ENCODE peak calls at places on chromosomes 4 and X, in eight cellular contexts. L, B, S, O, D, A, N and I are unnamed samples.
A peak's percentile ranks its signal among the peaks of the same experiment; 100 is the strongest.

GRCh38 chr4:102616661-102617060 is 115.5 kb downstream of the NFKB1 start:
- DNase-seq in L (no peak), B (no peak), S (no peak), O (no peak), D (no peak), A (no peak), N (no peak), I (peak; percentile 98)

GRCh38 chrX:65994519-65995501 is 45.1 kb downstream of the VSIG4 start:
- DNase-seq in L (no peak), B (no peak), S (no peak), O (no peak), D (no peak), A (no peak), N (no peak), I (no peak)

GRCh38 chr4:81919238-81919637 is 447.5 kb upstream of the RASGEF1B start:
- DNase-seq in L (no peak), B (no peak), S (no peak), O (peak; percentile 46), D (no peak), A (no peak), N (peak; percentile 49), I (peak; percentile 35)

GRCh38 chrX:49041683-49042529 is 1.3 kb downstream of the TFE3 start:
- DNase-seq in L (no peak), B (no peak), S (no peak), O (peak; percentile 52), D (peak; percentile 8), A (no peak), N (peak; percentile 43), I (no peak)

GRCh38 chrX:19440713-19441112 is 74.6 kb downstream of the MAP3K15 start:
- DNase-seq in L (no peak), B (no peak), S (no peak), O (no peak), D (no peak), A (no peak), N (no peak), I (no peak)

GRCh38 chr4:110636677-110637407 is 14.0 kb upstream of the PITX2 start:
- DNase-seq in L (no peak), B (no peak), S (no peak), O (peak; percentile 32), D (no peak), A (no peak), N (no peak), I (no peak)

GRCh38 chr4:142778908-142779307 is 67.2 kb downstream of the INPP4B start:
- DNase-seq in L (no peak), B (no peak), S (no peak), O (no peak), D (no peak), A (no peak), N (no peak), I (no peak)

GRCh38 chrX:46959985-46960700 is 47.9 kb downstream of the JADE3 start:
- DNase-seq in L (no peak), B (no peak), S (no peak), O (no peak), D (no peak), A (no peak), N (no peak), I (no peak)

GRCh38 chrX:10011991-10012390 is 44.8 kb downstream of the CLDN34 start:
- DNase-seq in L (no peak), B (no peak), S (no peak), O (no peak), D (no peak), A (no peak), N (no peak), I (no peak)

GRCh38 chr4:59994118-59994517 is 1206.0 kb upstream of the ADGRL3 start:
- DNase-seq in L (no peak), B (no peak), S (no peak), O (no peak), D (no peak), A (no peak), N (peak; percentile 41), I (no peak)

GRCh38 chrX:9072281-9072680 is 38.4 kb upstream of the FAM9B start:
- DNase-seq in L (no peak), B (no peak), S (no peak), O (no peak), D (no peak), A (no peak), N (no peak), I (no peak)

GRCh38 chr4:156969136-156969535 is 2.5 kb downstream of the PDGFC start:
- DNase-seq in L (no peak), B (no peak), S (no peak), O (no peak), D (no peak), A (no peak), N (no peak), I (no peak)

GRCh38 chr4:156970501-156971167 is 965 bp downstream of the PDGFC start:
- DNase-seq in L (peak; percentile 88), B (peak; percentile 66), S (no peak), O (peak; percentile 75), D (peak; percentile 37), A (no peak), N (no peak), I (peak; percentile 55)

GRCh38 chr4:156971168-156971601 is 414 bp downstream of the PDGFC start:
- DNase-seq in L (no peak), B (peak; percentile 58), S (no peak), O (peak; percentile 39), D (no peak), A (no peak), N (no peak), I (no peak)

GRCh38 chr4:156971623-156972369 is at the start of gene PDGFC:
- DNase-seq in L (peak; percentile 87), B (peak; percentile 78), S (no peak), O (peak; percentile 91), D (peak; percentile 44), A (no peak), N (no peak), I (peak; percentile 66)

DNA sequence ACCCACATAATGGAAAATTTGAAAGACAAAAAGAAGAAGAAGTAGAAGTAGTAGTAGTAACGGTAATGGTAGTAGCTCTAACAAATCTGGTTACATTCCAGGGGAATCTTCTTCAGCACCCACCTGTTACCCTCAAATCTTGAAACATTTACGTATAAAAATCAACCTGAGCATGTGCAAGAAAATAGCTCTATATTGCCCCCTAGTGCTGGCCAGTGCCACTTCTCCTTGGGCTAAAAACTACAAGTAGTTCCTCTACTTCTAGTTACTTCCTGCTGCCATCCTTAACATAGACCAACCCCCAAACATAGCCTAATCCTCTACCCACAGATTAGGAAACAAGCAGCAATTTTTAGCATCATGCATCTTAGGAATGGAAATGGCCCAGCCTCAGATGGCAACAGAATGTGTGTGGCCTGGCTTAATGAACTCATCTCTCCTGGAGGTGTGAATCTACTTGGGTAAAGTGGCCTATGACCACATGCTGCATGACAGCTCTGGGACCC is 3.1 kb downstream of the PDGFC start:
- DNase-seq in L (no peak), B (no peak), S (no peak), O (peak; percentile 77), D (peak; percentile 18), A (no peak), N (peak; percentile 85), I (peak; percentile 79)
- H3K4me3 ChIP-seq in L (peak overlapping the region; percentile 88), B (no peak overlapping the region), S (no peak overlapping the region), O (no peak overlapping the region), D (no peak overlapping the region), A (no peak overlapping the region), N (no peak overlapping the region), I (no peak overlapping the region)

GRCh38 chr4:168645933-168646768 is 149.3 kb downstream of the PALLD start:
- DNase-seq in L (no peak), B (no peak), S (no peak), O (peak; percentile 25), D (no peak), A (no peak), N (no peak), I (no peak)

GRCh38 chr4:168643083-168643795 is 146.4 kb downstream of the PALLD start:
- DNase-seq in L (no peak), B (no peak), S (no peak), O (no peak), D (no peak), A (no peak), N (no peak), I (no peak)

GRCh38 chr4:168639914-168640313 is 143.1 kb downstream of the PALLD start:
- DNase-seq in L (no peak), B (no peak), S (no peak), O (no peak), D (no peak), A (no peak), N (no peak), I (no peak)

GRCh38 chr4:168641811-168642140 is 144.9 kb downstream of the PALLD start:
- DNase-seq in L (no peak), B (no peak), S (no peak), O (no peak), D (no peak), A (no peak), N (no peak), I (no peak)

DNA sequence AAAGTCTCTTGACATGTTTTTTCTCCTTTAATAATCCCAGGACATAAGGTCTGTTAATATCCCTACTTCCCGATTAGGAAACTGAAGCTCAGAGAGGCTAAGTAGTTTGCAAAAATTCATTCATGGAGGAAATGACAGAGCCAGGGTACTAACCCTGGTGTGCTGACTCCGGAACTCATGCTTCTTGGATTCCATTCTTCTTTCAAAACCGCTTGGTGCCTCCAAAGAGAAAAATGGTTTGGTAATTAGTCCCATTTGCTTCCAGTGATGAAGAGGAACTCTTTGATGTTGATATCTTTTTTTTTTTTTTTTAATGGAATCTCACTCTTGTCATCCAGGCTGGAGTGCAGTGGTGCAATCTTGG is 146.9 kb downstream of the PALLD start:
- DNase-seq in L (no peak), B (no peak), S (no peak), O (no peak), D (no peak), A (no peak), N (no peak), I (no peak)
- H3K27ac ChIP-seq in L (no peak overlapping the region), B (no peak overlapping the region), S (no peak overlapping the region), O (no peak overlapping the region), D (no peak overlapping the region), A (no peak overlapping the region), N (no peak overlapping the region), I (no peak overlapping the region)

GRCh38 chrX:53071604-53072417 is 10.4 kb upstream of the TSPYL2 start:
- DNase-seq in L (peak; percentile 75), B (peak; percentile 76), S (peak; percentile 50), O (peak; percentile 63), D (peak; percentile 74), A (peak; percentile 84), N (peak; percentile 92), I (peak; percentile 89)
- H3K4me3 ChIP-seq in L (peak overlapping the region; percentile 33), B (peak overlapping the region; percentile 33), S (peak overlapping the region; percentile 48), O (peak overlapping the region; percentile 44), D (peak overlapping the region; percentile 44), A (peak overlapping the region; percentile 81), N (peak overlapping the region; percentile 59), I (peak overlapping the region; percentile 78)

DNA sequence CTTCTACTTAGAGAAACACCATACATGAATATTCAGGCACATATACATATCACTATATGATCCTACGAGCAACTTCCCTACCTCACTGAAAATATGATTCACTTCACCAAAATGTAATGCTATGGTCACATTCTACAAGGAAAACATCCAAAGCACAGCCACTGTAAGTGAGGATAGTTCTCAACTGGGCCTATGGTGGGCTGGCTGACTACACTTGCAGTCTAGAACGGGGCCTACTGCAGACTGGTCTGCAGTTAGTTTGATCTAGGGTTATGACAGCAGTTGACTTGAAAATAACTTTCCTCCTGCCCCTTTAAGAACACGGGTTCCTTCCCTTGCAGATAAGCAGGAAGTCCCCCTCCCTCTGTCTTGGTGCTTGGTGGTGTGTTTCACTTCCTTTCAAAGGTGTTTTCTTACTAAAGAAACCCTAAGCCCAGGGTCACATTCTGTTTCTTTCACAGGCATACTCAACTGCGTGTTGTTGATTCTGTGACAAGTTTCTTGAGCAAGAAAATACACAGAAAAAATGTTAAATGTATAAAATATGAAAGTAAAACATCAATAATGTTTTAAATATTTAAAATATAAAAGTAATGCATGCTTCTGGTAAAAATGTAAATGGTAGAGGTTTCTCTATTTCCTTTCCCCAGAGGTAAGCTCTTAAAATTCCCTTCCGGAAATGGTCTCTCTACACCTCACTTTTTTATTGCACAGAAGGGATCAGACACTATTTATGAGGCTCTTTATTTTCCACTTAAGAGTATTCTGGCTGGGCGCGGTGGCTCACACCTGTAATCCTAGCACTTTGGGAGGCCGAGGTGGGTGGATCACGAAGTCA is 18.0 kb upstream of the TMSB4X start:
- DNase-seq in L (no peak), B (no peak), S (no peak), O (no peak), D (no peak), A (peak; percentile 79), N (peak; percentile 94), I (peak; percentile 88)
- H3K27ac ChIP-seq in L (peak overlapping the region; percentile 69), B (peak overlapping the region; percentile 80), S (peak overlapping the region; percentile 62), O (no peak overlapping the region), D (peak overlapping the region; percentile 70), A (peak overlapping the region; percentile 87), N (peak overlapping the region; percentile 96), I (peak overlapping the region; percentile 93)